ENCODE peak calls at places on chromosome 21, in eight cellular contexts. O, G, A, J, R, P, I and Q are unnamed samples.

GRCh38 chr21:43917515-43918384 is 52.7 kb downstream of the AGPAT3 start:
- DNase-seq in P (no peak), R (no peak), A (no peak), G (no peak), I (no peak), J (peak), O (no peak), Q (no peak)

GRCh38 chr21:38897532-38898421 is 92.0 kb downstream of the ETS2 start:
- DNase-seq in J (no peak), I (no peak), A (no peak), P (peak), R (peak), O (no peak), G (no peak), Q (no peak)

GRCh38 chr21:46079357-46080170 is 18.3 kb upstream of the COL6A2 start:
- DNase-seq in G (no peak), P (no peak), O (no peak), J (no peak), I (no peak), A (no peak), R (no peak), Q (no peak)

GRCh38 chr21:39281853-39282252 is 31.6 kb downstream of the BRWD1 start:
- DNase-seq in I (no peak), O (no peak), P (no peak), J (no peak), G (no peak), R (no peak), A (no peak), Q (no peak)

GRCh38 chr21:43938751-43939442 is 73.2 kb upstream of the TRAPPC10 start:
- DNase-seq in R (peak), J (peak), O (no peak), A (peak), P (peak), I (no peak), G (peak), Q (peak)

GRCh38 chr21:43861716-43862115 is 3.3 kb upstream of the AGPAT3 start:
- DNase-seq in P (peak), G (no peak), J (no peak), I (peak), A (no peak), O (no peak), R (peak), Q (no peak)

GRCh38 chr21:41879190-41879998 is at the start of gene PRDM15:
- DNase-seq in J (peak), O (peak), P (peak), R (peak), I (peak), G (peak), A (peak), Q (peak)

GRCh38 chr21:44734026-44734745 is 22.8 kb upstream of the TSPEAR start:
- DNase-seq in R (no peak), A (peak), P (no peak), O (no peak), G (no peak), J (no peak), I (no peak), Q (no peak)

GRCh38 chr21:36699026-36699545 is at the start of gene SIM2:
- DNase-seq in G (no peak), R (no peak), J (no peak), A (no peak), I (peak), P (peak), O (peak), Q (peak)

GRCh38 chr21:34670962-34671348 is 2.2 kb downstream of the CLIC6 start:
- DNase-seq in I (no peak), O (no peak), G (no peak), R (no peak), P (no peak), A (no peak), J (no peak), Q (no peak)

GRCh38 chr21:43024737-43025136 is 50.4 kb downstream of the PKNOX1 start:
- DNase-seq in I (no peak), P (no peak), R (no peak), G (no peak), A (no peak), J (no peak), O (no peak), Q (no peak)

GRCh38 chr21:34567574-34567973 is 47.3 kb downstream of the RCAN1 start:
- DNase-seq in R (no peak), P (no peak), I (no peak), O (no peak), G (no peak), A (no peak), J (no peak), Q (no peak)

GRCh38 chr21:36104306-36105300 is 30.3 kb upstream of the CBR3 start:
- DNase-seq in J (peak), G (peak), O (no peak), R (no peak), I (no peak), A (peak), P (no peak), Q (no peak)

GRCh38 chr21:45831991-45832740 is 149.4 kb upstream of the COL6A1 start:
- DNase-seq in R (no peak), A (peak), P (no peak), I (no peak), O (no peak), G (no peak), J (no peak), Q (no peak)

GRCh38 chr21:28872218-28872617 is 120.5 kb downstream of the LTN1 start:
- DNase-seq in J (no peak), I (no peak), A (no peak), P (no peak), O (peak), G (no peak), R (no peak), Q (no peak)

GRCh38 chr21:34639882-34640788 is 25.2 kb upstream of the RCAN1 start:
- DNase-seq in P (no peak), I (no peak), A (no peak), J (no peak), O (no peak), G (no peak), R (no peak), Q (no peak)

GRCh38 chr21:40819262-40819661 is 27.7 kb downstream of the DSCAM start:
- DNase-seq in G (no peak), P (no peak), O (no peak), R (no peak), I (no peak), J (no peak), A (no peak), Q (no peak)

GRCh38 chr21:44957047-44957831 is 17.4 kb downstream of the SLX9 start:
- DNase-seq in I (no peak), A (no peak), J (no peak), P (no peak), G (no peak), O (no peak), R (no peak), Q (no peak)

GRCh38 chr21:14877581-14878228 is 187.1 kb downstream of the NRIP1 start:
- DNase-seq in I (no peak), G (no peak), P (no peak), A (no peak), R (no peak), J (no peak), O (no peak), Q (no peak)